ENCODE peak calls at places on chromosomes 3 and 15, in eight cellular contexts. One of them, this sample, is unnamed.

GRCh38 chr3:188064831-188065493 is 89.0 kb upstream of the LPP start:
- DNase-seq in NCI-H2081: no peak
- DNase-seq in ACHN: no peak
- DNase-seq in NCI-H774: no peak
- DNase-seq in AG04449: no peak
- DNase-seq in C1 segment of cervical spinal cord: no peak
- DNase-seq in omental fat pad: no peak
- DNase-seq in K562: no peak
- DNase-seq in this sample: no peak

GRCh38 chr15:73374599-73374998 is 5.8 kb upstream of the HCN4 start:
- DNase-seq in NCI-H2081: no peak
- DNase-seq in ACHN: no peak
- DNase-seq in NCI-H774: no peak
- DNase-seq in AG04449: no peak
- DNase-seq in C1 segment of cervical spinal cord: no peak
- DNase-seq in omental fat pad: no peak
- DNase-seq in K562: no peak
- DNase-seq in this sample: no peak

GRCh38 chr3:122572940-122573412 is 4.5 kb upstream of the PARP15 start:
- DNase-seq in NCI-H2081: no peak
- DNase-seq in ACHN: no peak
- DNase-seq in NCI-H774: no peak
- DNase-seq in AG04449: no peak
- DNase-seq in C1 segment of cervical spinal cord: no peak
- DNase-seq in omental fat pad: no peak
- DNase-seq in K562: peak
- DNase-seq in this sample: peak

GRCh38 chr15:29821416-29822099 is 710 bp downstream of the TJP1 start:
- DNase-seq in NCI-H2081: peak
- DNase-seq in ACHN: peak
- DNase-seq in NCI-H774: peak
- DNase-seq in AG04449: peak
- DNase-seq in C1 segment of cervical spinal cord: peak
- DNase-seq in omental fat pad: no peak
- DNase-seq in K562: peak
- DNase-seq in this sample: peak

GRCh38 chr15:26013946-26014345 is 150.8 kb upstream of the ATP10A start:
- DNase-seq in NCI-H2081: no peak
- DNase-seq in ACHN: no peak
- DNase-seq in NCI-H774: no peak
- DNase-seq in AG04449: no peak
- DNase-seq in C1 segment of cervical spinal cord: no peak
- DNase-seq in omental fat pad: no peak
- DNase-seq in K562: no peak
- DNase-seq in this sample: no peak

GRCh38 chr15:69805248-69805953 is 292.3 kb downstream of the TLE3 start:
- DNase-seq in NCI-H2081: no peak
- DNase-seq in ACHN: no peak
- DNase-seq in NCI-H774: no peak
- DNase-seq in AG04449: no peak
- DNase-seq in C1 segment of cervical spinal cord: no peak
- DNase-seq in omental fat pad: no peak
- DNase-seq in K562: no peak
- DNase-seq in this sample: no peak

GRCh38 chr15:63826513-63826912 is 7.2 kb downstream of the HERC1 start:
- DNase-seq in NCI-H2081: no peak
- DNase-seq in ACHN: no peak
- DNase-seq in NCI-H774: no peak
- DNase-seq in AG04449: no peak
- DNase-seq in C1 segment of cervical spinal cord: no peak
- DNase-seq in omental fat pad: no peak
- DNase-seq in K562: peak
- DNase-seq in this sample: no peak

GRCh38 chr3:50274371-50275104 is 4.3 kb upstream of the LSMEM2 start:
- DNase-seq in NCI-H2081: peak
- DNase-seq in ACHN: peak
- DNase-seq in NCI-H774: peak
- DNase-seq in AG04449: no peak
- DNase-seq in C1 segment of cervical spinal cord: peak
- DNase-seq in omental fat pad: peak
- DNase-seq in K562: peak
- DNase-seq in this sample: peak

GRCh38 chr3:107241217-107241616 is 136.0 kb upstream of the CCDC54 start:
- DNase-seq in NCI-H2081: peak
- DNase-seq in ACHN: peak
- DNase-seq in NCI-H774: peak
- DNase-seq in AG04449: no peak
- DNase-seq in C1 segment of cervical spinal cord: no peak
- DNase-seq in omental fat pad: no peak
- DNase-seq in K562: peak
- DNase-seq in this sample: peak

GRCh38 chr3:45929042-45929679 is 14.1 kb upstream of the CXCR6 start:
- DNase-seq in NCI-H2081: no peak
- DNase-seq in ACHN: peak
- DNase-seq in NCI-H774: no peak
- DNase-seq in AG04449: no peak
- DNase-seq in C1 segment of cervical spinal cord: no peak
- DNase-seq in omental fat pad: no peak
- DNase-seq in K562: peak
- DNase-seq in this sample: peak